ENCODE peak calls at places on chromosome 2, in four cellular contexts. One of them, this sample, is unnamed.

GRCh38 chr2:56348382-56348781 is 164.6 kb downstream of the CCDC85A start:
- DNase-seq in NCI-H2029: no peak
- DNase-seq in EL: no peak
- DNase-seq in fibroblast of pulmonary artery: no peak
- DNase-seq in this sample: no peak

GRCh38 chr2:68925298-68925885 is 27.3 kb downstream of the GKN2 start:
- DNase-seq in NCI-H2029: no peak
- DNase-seq in EL: peak
- DNase-seq in fibroblast of pulmonary artery: peak
- DNase-seq in this sample: no peak

GRCh38 chr2:191811807-191812602 is 34.9 kb downstream of the CAVIN2 start:
- DNase-seq in NCI-H2029: peak
- DNase-seq in EL: peak
- DNase-seq in fibroblast of pulmonary artery: peak
- DNase-seq in this sample: peak

GRCh38 chr2:237616373-237617304 is 10.7 kb upstream of the LRRFIP1 start:
- DNase-seq in NCI-H2029: no peak
- DNase-seq in EL: peak
- DNase-seq in fibroblast of pulmonary artery: peak
- DNase-seq in this sample: no peak

GRCh38 chr2:137172162-137172561 is 406.8 kb downstream of the THSD7B start:
- DNase-seq in NCI-H2029: no peak
- DNase-seq in EL: peak
- DNase-seq in fibroblast of pulmonary artery: no peak
- DNase-seq in this sample: no peak

GRCh38 chr2:190875881-190876280 is 4.7 kb upstream of the GLS start:
- DNase-seq in NCI-H2029: no peak
- DNase-seq in EL: no peak
- DNase-seq in fibroblast of pulmonary artery: no peak
- DNase-seq in this sample: no peak

GRCh38 chr2:35821675-35822074 is 533.9 kb upstream of the CRIM1 start:
- DNase-seq in NCI-H2029: no peak
- DNase-seq in EL: no peak
- DNase-seq in fibroblast of pulmonary artery: no peak
- DNase-seq in this sample: no peak

GRCh38 chr2:38109732-38110181 is 33.8 kb upstream of the CYP1B1 start:
- DNase-seq in NCI-H2029: no peak
- DNase-seq in EL: no peak
- DNase-seq in fibroblast of pulmonary artery: no peak
- DNase-seq in this sample: no peak

GRCh38 chr2:74249406-74250122 is 51.1 kb downstream of the MTHFD2 start:
- DNase-seq in NCI-H2029: no peak
- DNase-seq in EL: no peak
- DNase-seq in fibroblast of pulmonary artery: no peak
- DNase-seq in this sample: no peak

GRCh38 chr2:102048465-102048864 is 56.7 kb downstream of the IL1R2 start:
- DNase-seq in NCI-H2029: no peak
- DNase-seq in EL: peak
- DNase-seq in fibroblast of pulmonary artery: peak
- DNase-seq in this sample: no peak

GRCh38 chr2:121184248-121184862 is 100.6 kb downstream of the TFCP2L1 start:
- DNase-seq in NCI-H2029: no peak
- DNase-seq in EL: no peak
- DNase-seq in fibroblast of pulmonary artery: no peak
- DNase-seq in this sample: no peak

GRCh38 chr2:46888421-46888952 is 27.1 kb downstream of the MCFD2 start:
- DNase-seq in NCI-H2029: no peak
- DNase-seq in EL: no peak
- DNase-seq in fibroblast of pulmonary artery: no peak
- DNase-seq in this sample: no peak

GRCh38 chr2:192148620-192149321 is 46.0 kb downstream of the TMEFF2 start:
- DNase-seq in NCI-H2029: no peak
- DNase-seq in EL: peak
- DNase-seq in fibroblast of pulmonary artery: peak
- DNase-seq in this sample: no peak

GRCh38 chr2:106863387-106863786 is 22.6 kb downstream of the ST6GAL2 start:
- DNase-seq in NCI-H2029: no peak
- DNase-seq in EL: no peak
- DNase-seq in fibroblast of pulmonary artery: no peak
- DNase-seq in this sample: no peak

GRCh38 chr2:109482371-109482841 is 131.4 kb downstream of the SEPTIN10 start:
- DNase-seq in NCI-H2029: no peak
- DNase-seq in EL: no peak
- DNase-seq in fibroblast of pulmonary artery: peak
- DNase-seq in this sample: no peak

GRCh38 chr2:189181706-189182105 is 2.1 kb upstream of the COL5A2 start:
- DNase-seq in NCI-H2029: no peak
- DNase-seq in EL: no peak
- DNase-seq in fibroblast of pulmonary artery: no peak
- DNase-seq in this sample: no peak

GRCh38 chr2:43129676-43130547 is 96.5 kb downstream of the ZFP36L2 start:
- DNase-seq in NCI-H2029: no peak
- DNase-seq in EL: no peak
- DNase-seq in fibroblast of pulmonary artery: no peak
- DNase-seq in this sample: no peak

GRCh38 chr2:239820836-239821693 is 204.1 kb downstream of the NDUFA10 start:
- DNase-seq in NCI-H2029: no peak
- DNase-seq in EL: no peak
- DNase-seq in fibroblast of pulmonary artery: no peak
- DNase-seq in this sample: no peak

GRCh38 chr2:237921967-237922492 is 44.8 kb upstream of the UBE2F start:
- DNase-seq in NCI-H2029: no peak
- DNase-seq in EL: no peak
- DNase-seq in fibroblast of pulmonary artery: no peak
- DNase-seq in this sample: no peak

GRCh38 chr2:235554936-235555335 is 61.1 kb downstream of the AGAP1 start:
- DNase-seq in NCI-H2029: no peak
- DNase-seq in EL: no peak
- DNase-seq in fibroblast of pulmonary artery: no peak
- DNase-seq in this sample: no peak

GRCh38 chr2:177467646-177468045 is 75.1 kb downstream of the AGPS start:
- DNase-seq in NCI-H2029: no peak
- DNase-seq in EL: peak
- DNase-seq in fibroblast of pulmonary artery: peak
- DNase-seq in this sample: no peak

GRCh38 chr2:118224888-118225264 is 136.6 kb downstream of the INSIG2 start:
- DNase-seq in NCI-H2029: no peak
- DNase-seq in EL: no peak
- DNase-seq in fibroblast of pulmonary artery: no peak
- DNase-seq in this sample: no peak

GRCh38 chr2:214550774-214551173 is 139.9 kb downstream of the VWC2L start:
- DNase-seq in NCI-H2029: no peak
- DNase-seq in EL: no peak
- DNase-seq in fibroblast of pulmonary artery: no peak
- DNase-seq in this sample: no peak

GRCh38 chr2:146388757-146389156 is 1456.1 kb upstream of the ACVR2A start:
- DNase-seq in NCI-H2029: no peak
- DNase-seq in EL: peak
- DNase-seq in fibroblast of pulmonary artery: no peak
- DNase-seq in this sample: no peak

GRCh38 chr2:85188852-85189251 is 55.7 kb downstream of the TCF7L1 start:
- DNase-seq in NCI-H2029: no peak
- DNase-seq in EL: peak
- DNase-seq in fibroblast of pulmonary artery: no peak
- DNase-seq in this sample: no peak

GRCh38 chr2:200624660-200625059 is 38.8 kb downstream of the AOX1 start:
- DNase-seq in NCI-H2029: no peak
- DNase-seq in EL: peak
- DNase-seq in fibroblast of pulmonary artery: peak
- DNase-seq in this sample: no peak

GRCh38 chr2:127188797-127189196 is 31.3 kb downstream of the CYP27C1 start:
- DNase-seq in NCI-H2029: no peak
- DNase-seq in EL: no peak
- DNase-seq in fibroblast of pulmonary artery: no peak
- DNase-seq in this sample: no peak

GRCh38 chr2:64017811-64018714 is 1.2 kb downstream of the VPS54 start:
- DNase-seq in NCI-H2029: no peak
- DNase-seq in EL: peak
- DNase-seq in fibroblast of pulmonary artery: peak
- DNase-seq in this sample: peak

GRCh38 chr2:12057436-12058166 is 311.2 kb downstream of the LPIN1 start:
- DNase-seq in NCI-H2029: no peak
- DNase-seq in EL: peak
- DNase-seq in fibroblast of pulmonary artery: no peak
- DNase-seq in this sample: peak

GRCh38 chr2:231810905-231811304 is 24.7 kb downstream of the COPS7B start:
- DNase-seq in NCI-H2029: no peak
- DNase-seq in EL: peak
- DNase-seq in fibroblast of pulmonary artery: peak
- DNase-seq in this sample: peak

GRCh38 chr2:55048925-55049793 is 1.1 kb downstream of the RTN4 start:
- DNase-seq in NCI-H2029: peak
- DNase-seq in EL: peak
- DNase-seq in fibroblast of pulmonary artery: peak
- DNase-seq in this sample: peak

GRCh38 chr2:178731300-178731699 is 75.9 kb downstream of the TTN start:
- DNase-seq in NCI-H2029: no peak
- DNase-seq in EL: no peak
- DNase-seq in fibroblast of pulmonary artery: no peak
- DNase-seq in this sample: no peak

GRCh38 chr2:69344305-69344704 is 42.7 kb downstream of the GFPT1 start:
- DNase-seq in NCI-H2029: no peak
- DNase-seq in EL: no peak
- DNase-seq in fibroblast of pulmonary artery: no peak
- DNase-seq in this sample: no peak

GRCh38 chr2:85619617-85620016 is 3.6 kb downstream of the USP39 start:
- DNase-seq in NCI-H2029: no peak
- DNase-seq in EL: no peak
- DNase-seq in fibroblast of pulmonary artery: no peak
- DNase-seq in this sample: no peak

GRCh38 chr2:147547425-147547824 is 297.4 kb upstream of the ACVR2A start:
- DNase-seq in NCI-H2029: no peak
- DNase-seq in EL: peak
- DNase-seq in fibroblast of pulmonary artery: no peak
- DNase-seq in this sample: no peak

GRCh38 chr2:144941743-144942488 is 422.0 kb upstream of the ZEB2 start:
- DNase-seq in NCI-H2029: no peak
- DNase-seq in EL: no peak
- DNase-seq in fibroblast of pulmonary artery: no peak
- DNase-seq in this sample: no peak

GRCh38 chr2:170218456-170218855 is 40.5 kb downstream of the MYO3B start:
- DNase-seq in NCI-H2029: peak
- DNase-seq in EL: no peak
- DNase-seq in fibroblast of pulmonary artery: no peak
- DNase-seq in this sample: no peak

GRCh38 chr2:20578895-20579825 is 71.7 kb downstream of the HS1BP3 start:
- DNase-seq in NCI-H2029: peak
- DNase-seq in EL: peak
- DNase-seq in fibroblast of pulmonary artery: peak
- DNase-seq in this sample: peak

This sample was measured in MG63.